ENCODE peak calls at places on chromosomes 1 and 21, in four cellular contexts. V is IMR-90, U is H9, K is H1. W is an unnamed sample.

GRCh38 chr1:79326875-79327274 is 320.3 kb upstream of the ADGRL4 start:
- DNase-seq in K (no peak), U (no peak), V (no peak), W (no peak)

GRCh38 chr1:78088486-78088885 is 42.7 kb downstream of the GIPC2 start:
- DNase-seq in U (no peak), V (no peak), K (no peak), W (no peak)

GRCh38 chr1:178031856-178032320 is 62.0 kb upstream of the RASAL2 start:
- DNase-seq in V (peak; percentile 93), K (peak; percentile 34), U (peak; percentile 81), W (peak; percentile 85)

GRCh38 chr1:220274122-220274855 is 2.0 kb upstream of the RAB3GAP2 start:
- DNase-seq in K (no peak), V (peak; percentile 48), U (no peak), W (peak; percentile 35)

GRCh38 chr1:7905262-7905661 is 35.4 kb downstream of the TNFRSF9 start:
- DNase-seq in V (no peak), U (no peak), K (no peak), W (no peak)

GRCh38 chr1:52738863-52739406 is 12.7 kb downstream of the ZYG11B start:
- DNase-seq in U (no peak), K (no peak), V (no peak), W (no peak)

GRCh38 chr21:42706765-42707164 is 53.3 kb downstream of the PDE9A start:
- DNase-seq in U (no peak), V (no peak), K (no peak), W (no peak)

GRCh38 chr1:209674957-209675566 is at the start of gene G0S2:
- DNase-seq in U (peak; percentile 55), V (peak; percentile 21), K (no peak), W (peak; percentile 60)

GRCh38 chr21:33543505-33544129 is 779 bp downstream of the SON start:
- DNase-seq in V (no peak), U (peak; percentile 66), K (no peak), W (no peak)

GRCh38 chr1:186577201-186577600 is 103.0 kb downstream of the PTGS2 start:
- DNase-seq in V (no peak), K (no peak), U (no peak), W (no peak)

GRCh38 chr1:147609358-147609757 is 61.0 kb downstream of the ACP6 start:
- DNase-seq in V (no peak), K (no peak), U (no peak), W (no peak)

GRCh38 chr1:227068883-227069282 is 128.8 kb downstream of the COQ8A start:
- DNase-seq in V (peak; percentile 31), U (no peak), K (no peak), W (no peak)

GRCh38 chr1:91912267-91912666 is 26.3 kb upstream of the TGFBR3 start:
- DNase-seq in K (no peak), V (no peak), U (no peak), W (no peak)

GRCh38 chr1:16162163-16162822 is 6.4 kb upstream of the EPHA2 start:
- DNase-seq in K (peak; percentile 64), V (no peak), U (peak; percentile 89), W (peak; percentile 83)

GRCh38 chr1:181104042-181104789 is 15.7 kb downstream of the IER5 start:
- DNase-seq in V (no peak), U (no peak), K (no peak), W (peak; percentile 74)

GRCh38 chr1:47650205-47650604 is 212.4 kb downstream of the FOXD2 start:
- DNase-seq in K (no peak), V (peak; percentile 80), U (peak; percentile 16), W (peak; percentile 22)

GRCh38 chr1:173914366-173914871 is 2.7 kb downstream of the SERPINC1 start:
- DNase-seq in V (peak; percentile 18), U (peak; percentile 41), K (peak; percentile 3), W (peak; percentile 56)

GRCh38 chr1:61293197-61293596 is 210.8 kb downstream of the NFIA start:
- DNase-seq in V (no peak), U (no peak), K (no peak), W (no peak)

GRCh38 chr1:111615874-111616715 is 3.5 kb upstream of the RAP1A start:
- DNase-seq in K (no peak), U (no peak), V (peak; percentile 32), W (no peak)

GRCh38 chr1:169925505-169926482 is 32.1 kb upstream of the SCYL3 start:
- DNase-seq in U (no peak), V (no peak), K (no peak), W (peak; percentile 5)

GRCh38 chr1:248748211-248748610 is 7.3 kb downstream of the LYPD8 start:
- DNase-seq in V (no peak), U (no peak), K (no peak), W (no peak)

GRCh38 chr1:199029855-199030254 is 391.0 kb downstream of the PTPRC start:
- DNase-seq in V (peak; percentile 82), K (no peak), U (no peak), W (no peak)

GRCh38 chr1:64896546-64896945 is 69.8 kb downstream of the JAK1 start:
- DNase-seq in U (no peak), V (no peak), K (no peak), W (no peak)

GRCh38 chr1:31661856-31662255 is 17.2 kb upstream of the PEF1 start:
- DNase-seq in K (no peak), U (no peak), V (no peak), W (no peak)

GRCh38 chr1:67655581-67655980 is 29.4 kb upstream of the GADD45A start:
- DNase-seq in U (no peak), V (no peak), K (no peak), W (no peak)

GRCh38 chr1:13224480-13225060 is 1.4 kb downstream of the PRAMEF18 start:
- DNase-seq in K (no peak), V (no peak), U (no peak), W (no peak)

GRCh38 chr1:203136409-203137042 is 9.0 kb downstream of the ADORA1 start:
- DNase-seq in V (no peak), K (no peak), U (no peak), W (peak; percentile 44)

GRCh38 chr1:247113094-247113497 is 8.9 kb upstream of the ZNF669 start:
- DNase-seq in V (no peak), K (no peak), U (no peak), W (peak; percentile 48)

GRCh38 chr1:10667815-10668214 is 128.6 kb downstream of the CASZ1 start:
- DNase-seq in U (no peak), V (no peak), K (no peak), W (no peak)

GRCh38 chr1:1778827-1779675 is 781 bp upstream of the NADK start:
- DNase-seq in U (peak; percentile 89), V (no peak), K (peak; percentile 47), W (peak; percentile 89)

GRCh38 chr21:25191141-25191540 is 416.1 kb downstream of the MRPL39 start:
- DNase-seq in K (no peak), U (no peak), V (no peak), W (no peak)

GRCh38 chr21:45292399-45293213 is 4.9 kb upstream of the POFUT2 start:
- DNase-seq in K (peak; percentile 65), U (peak; percentile 88), V (peak; percentile 86), W (peak; percentile 92)

GRCh38 chr1:29532741-29533140 is 296.4 kb downstream of the PTPRU start:
- DNase-seq in U (no peak), V (no peak), K (no peak), W (no peak)

GRCh38 chr1:951364-951763 is 7.7 kb downstream of the NOC2L start:
- DNase-seq in K (no peak), U (peak; percentile 53), V (peak; percentile 32), W (peak; percentile 76)

DNA sequence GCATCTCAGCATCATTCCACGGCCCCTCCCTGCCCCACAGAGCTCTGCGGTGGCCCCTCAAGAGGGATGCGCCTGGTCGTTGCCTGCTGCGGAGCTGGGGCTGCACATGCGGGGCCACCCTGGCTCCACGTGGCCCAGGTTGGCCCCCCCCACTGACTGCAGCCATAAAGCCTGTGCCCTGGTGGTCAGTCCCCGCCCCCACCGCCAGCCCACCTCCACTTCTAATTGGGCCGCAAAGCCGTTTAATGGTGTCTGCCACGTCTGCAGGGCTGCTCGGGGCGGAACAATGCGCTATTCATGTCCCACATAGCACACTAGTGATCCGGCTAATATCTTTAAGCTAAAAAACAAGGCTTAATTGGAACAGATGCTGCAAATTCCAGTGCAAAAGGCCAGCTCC is 33.5 kb upstream of the ACTRT2 start:
- DNase-seq in V (no peak), K (no peak), U (no peak), W (no peak)
- H4K5ac ChIP-seq in V (no peak overlapping the region), K (no peak overlapping the region), U (no peak overlapping the region), W (no peak overlapping the region)

DNA sequence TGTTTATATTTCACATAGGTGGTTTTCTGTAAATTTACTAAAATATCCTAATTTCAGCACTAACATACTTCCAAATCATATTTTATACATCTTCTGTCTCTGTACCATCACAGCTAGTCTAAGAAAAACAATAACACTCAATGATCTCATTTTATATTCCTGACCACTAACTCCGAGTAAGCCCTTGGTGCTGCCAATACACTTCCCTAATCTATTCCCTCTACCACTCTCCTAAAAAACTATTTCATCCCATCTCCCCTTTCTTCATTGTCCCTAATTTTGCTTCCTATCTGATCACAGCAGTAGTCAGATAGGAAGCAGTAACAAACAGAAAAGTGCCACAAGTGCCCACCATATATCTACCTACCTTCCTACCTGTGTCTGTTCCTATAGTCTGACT is 36.2 kb downstream of the ASH1L start:
- DNase-seq in U (no peak), V (no peak), K (no peak), W (no peak)
- H3K4me2 ChIP-seq in U (no peak overlapping the region), V (no peak overlapping the region), K (no peak overlapping the region), W (no peak overlapping the region)

GRCh38 chr1:152344463-152344862 is 15.3 kb downstream of the FLG2 start:
- DNase-seq in K (no peak), V (no peak), U (no peak), W (no peak)

GRCh38 chr1:152349611-152350010 is 10.2 kb downstream of the FLG2 start:
- DNase-seq in U (no peak), V (no peak), K (no peak), W (no peak)

GRCh38 chr1:152347116-152347728 is 12.6 kb downstream of the FLG2 start:
- DNase-seq in U (no peak), V (peak; percentile 52), K (no peak), W (peak; percentile 58)

GRCh38 chr1:152348447-152348846 is 11.4 kb downstream of the FLG2 start:
- DNase-seq in K (no peak), U (no peak), V (no peak), W (no peak)
- H4K5ac ChIP-seq in K (no peak overlapping the region), U (no peak overlapping the region), V (no peak overlapping the region), W (no peak overlapping the region)

DNA sequence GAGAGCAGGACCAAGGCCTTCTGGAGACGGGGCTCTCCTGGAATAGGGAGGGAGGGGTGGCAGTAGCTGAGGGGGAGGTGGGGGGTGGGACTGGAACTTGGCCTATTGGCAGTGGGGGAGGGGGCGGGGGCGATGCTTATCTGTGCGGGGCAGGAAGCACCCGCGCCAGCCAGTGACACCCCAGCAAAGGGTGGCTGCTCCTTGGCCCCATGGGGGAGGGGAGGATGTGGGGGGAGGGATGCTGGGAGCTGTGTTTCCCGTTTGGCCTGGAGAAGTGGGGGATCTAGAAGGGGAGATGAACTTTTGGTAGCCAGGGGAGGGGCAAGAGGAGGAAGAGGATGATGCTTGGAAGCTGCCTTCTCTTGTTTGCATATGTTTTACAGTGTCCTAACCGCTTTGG is 11.0 kb downstream of the ZBTB7B start:
- DNase-seq in K (no peak), U (no peak), V (no peak), W (peak; percentile 33)
- H3K4me2 ChIP-seq in K (no peak overlapping the region), U (no peak overlapping the region), V (no peak overlapping the region), W (no peak overlapping the region)

GRCh38 chr1:94406446-94406845 is 11.7 kb upstream of the ABCD3 start:
- DNase-seq in U (no peak), V (no peak), K (no peak), W (no peak)
- H4K5ac ChIP-seq in U (no peak overlapping the region), V (no peak overlapping the region), K (no peak overlapping the region), W (no peak overlapping the region)

W was measured in mesendoderm.